ENCODE peak calls at places on chromosomes 16 and 17, in four cellular contexts. One of them, this sample, is unnamed.

GRCh38 chr17:67027031-67027628 is 17.2 kb upstream of the CACNG1 start:
- DNase-seq in transverse colon: no peak
- DNase-seq in ovary: no peak
- DNase-seq in tibial nerve: no peak
- DNase-seq in this sample: no peak

GRCh38 chr16:49969356-49970030 is 55.5 kb upstream of the CNEP1R1 start:
- DNase-seq in tibial nerve: no peak
- DNase-seq in ovary: no peak
- DNase-seq in transverse colon: no peak
- DNase-seq in this sample: no peak

GRCh38 chr17:7842380-7842949 is 8.4 kb downstream of the KDM6B start:
- DNase-seq in tibial nerve: no peak
- DNase-seq in ovary: peak
- DNase-seq in transverse colon: peak
- DNase-seq in this sample: peak

GRCh38 chr17:48259710-48260291 is 152.2 kb downstream of the SNX11 start:
- DNase-seq in tibial nerve: no peak
- DNase-seq in ovary: no peak
- DNase-seq in transverse colon: no peak
- DNase-seq in this sample: no peak

GRCh38 chr16:19858006-19858653 is 26.5 kb downstream of the GPRC5B start:
- DNase-seq in ovary: no peak
- DNase-seq in transverse colon: no peak
- DNase-seq in tibial nerve: no peak
- DNase-seq in this sample: no peak

GRCh38 chr16:3950343-3951193 is 70.1 kb upstream of the CREBBP start:
- DNase-seq in tibial nerve: peak
- DNase-seq in transverse colon: peak
- DNase-seq in ovary: peak
- DNase-seq in this sample: peak

GRCh38 chr17:8151641-8152111 is 528 bp downstream of the PER1 start:
- DNase-seq in ovary: peak
- DNase-seq in transverse colon: peak
- DNase-seq in tibial nerve: peak
- DNase-seq in this sample: peak

GRCh38 chr17:45050680-45051059 is 762 bp downstream of the DCAKD start:
- DNase-seq in ovary: no peak
- DNase-seq in transverse colon: peak
- DNase-seq in tibial nerve: no peak
- DNase-seq in this sample: no peak

GRCh38 chr17:61463068-61463980 is 11.1 kb downstream of the TBX4 start:
- DNase-seq in tibial nerve: no peak
- DNase-seq in transverse colon: no peak
- DNase-seq in ovary: no peak
- DNase-seq in this sample: no peak

GRCh38 chr16:28917095-28917494 is 7.9 kb downstream of the RABEP2 start:
- DNase-seq in ovary: no peak
- DNase-seq in tibial nerve: no peak
- DNase-seq in transverse colon: no peak
- DNase-seq in this sample: no peak

GRCh38 chr17:55545765-55546164 is 34.5 kb upstream of the SMIM36 start:
- DNase-seq in tibial nerve: no peak
- DNase-seq in transverse colon: no peak
- DNase-seq in ovary: no peak
- DNase-seq in this sample: no peak

GRCh38 chr16:11783319-11784047 is 13.6 kb downstream of the ZC3H7A start:
- DNase-seq in ovary: no peak
- DNase-seq in transverse colon: no peak
- DNase-seq in tibial nerve: no peak
- DNase-seq in this sample: no peak

GRCh38 chr17:40777459-40777858 is 4.9 kb downstream of the KRT27 start:
- DNase-seq in ovary: no peak
- DNase-seq in tibial nerve: no peak
- DNase-seq in transverse colon: no peak
- DNase-seq in this sample: no peak

GRCh38 chr16:2968368-2968737 is 795 bp upstream of the PAQR4 start:
- DNase-seq in ovary: no peak
- DNase-seq in transverse colon: peak
- DNase-seq in tibial nerve: no peak
- DNase-seq in this sample: no peak

GRCh38 chr17:3659541-3660111 is 8.8 kb downstream of the TAX1BP3 start:
- DNase-seq in ovary: peak
- DNase-seq in transverse colon: peak
- DNase-seq in tibial nerve: peak
- DNase-seq in this sample: peak

GRCh38 chr16:24983521-24983920 is 31.6 kb downstream of the ARHGAP17 start:
- DNase-seq in ovary: no peak
- DNase-seq in transverse colon: no peak
- DNase-seq in tibial nerve: no peak
- DNase-seq in this sample: no peak

GRCh38 chr17:42017866-42018200 is 594 bp upstream of the DNAJC7 start:
- DNase-seq in transverse colon: no peak
- DNase-seq in ovary: no peak
- DNase-seq in tibial nerve: no peak
- DNase-seq in this sample: no peak

GRCh38 chr16:89861648-89862047 is 11.7 kb upstream of the TCF25 start:
- DNase-seq in transverse colon: no peak
- DNase-seq in ovary: no peak
- DNase-seq in tibial nerve: no peak
- DNase-seq in this sample: no peak

GRCh38 chr16:14325502-14325901 is 254.4 kb downstream of the MRTFB start:
- DNase-seq in transverse colon: no peak
- DNase-seq in ovary: no peak
- DNase-seq in tibial nerve: no peak
- DNase-seq in this sample: no peak

GRCh38 chr17:20189322-20189721 is 180.2 kb downstream of the SPECC1 start:
- DNase-seq in ovary: no peak
- DNase-seq in tibial nerve: no peak
- DNase-seq in transverse colon: no peak
- DNase-seq in this sample: no peak

GRCh38 chr17:46793541-46793940 is 25.0 kb downstream of the WNT3 start:
- DNase-seq in tibial nerve: no peak
- DNase-seq in transverse colon: no peak
- DNase-seq in ovary: no peak
- DNase-seq in this sample: no peak

GRCh38 chr16:8990445-8990844 is 26.7 kb upstream of the USP7 start:
- DNase-seq in transverse colon: no peak
- DNase-seq in ovary: no peak
- DNase-seq in tibial nerve: no peak
- DNase-seq in this sample: no peak

GRCh38 chr17:70332811-70333210 is 163.5 kb downstream of the KCNJ2 start:
- DNase-seq in transverse colon: no peak
- DNase-seq in tibial nerve: no peak
- DNase-seq in ovary: no peak
- DNase-seq in this sample: no peak

GRCh38 chr17:57004944-57005579 is 27.1 kb downstream of the SCPEP1 start:
- DNase-seq in ovary: no peak
- DNase-seq in transverse colon: peak
- DNase-seq in tibial nerve: no peak
- DNase-seq in this sample: peak

GRCh38 chr16:85424260-85425060 is 188.7 kb upstream of the GSE1 start:
- DNase-seq in transverse colon: no peak
- DNase-seq in ovary: peak
- DNase-seq in tibial nerve: no peak
- DNase-seq in this sample: no peak

GRCh38 chr17:21200590-21201301 is 13.2 kb downstream of the TMEM11 start:
- DNase-seq in tibial nerve: no peak
- DNase-seq in transverse colon: no peak
- DNase-seq in ovary: no peak
- DNase-seq in this sample: no peak
- H3K4me3 ChIP-seq in tibial nerve: no peak
- H3K4me3 ChIP-seq in transverse colon: no peak
- H3K4me3 ChIP-seq in ovary: no peak
- H3K4me3 ChIP-seq in this sample: no peak

GRCh38 chr16:30783280-30784109 is 3.5 kb downstream of the ZNF629 start:
- DNase-seq in ovary: no peak
- DNase-seq in transverse colon: no peak
- DNase-seq in tibial nerve: no peak
- DNase-seq in this sample: no peak

GRCh38 chr16:30786936-30787612 is at the start of gene ZNF629:
- DNase-seq in ovary: peak
- DNase-seq in tibial nerve: no peak
- DNase-seq in transverse colon: peak
- DNase-seq in this sample: no peak

GRCh38 chr16:30784215-30784614 is 2.8 kb downstream of the ZNF629 start:
- DNase-seq in tibial nerve: no peak
- DNase-seq in ovary: no peak
- DNase-seq in transverse colon: no peak
- DNase-seq in this sample: no peak

GRCh38 chr16:30786115-30786935 is 680 bp downstream of the ZNF629 start:
- DNase-seq in ovary: no peak
- DNase-seq in transverse colon: peak
- DNase-seq in tibial nerve: no peak
- DNase-seq in this sample: no peak

GRCh38 chr16:30785126-30786106 is 1.6 kb downstream of the ZNF629 start:
- DNase-seq in tibial nerve: no peak
- DNase-seq in transverse colon: no peak
- DNase-seq in ovary: no peak
- DNase-seq in this sample: no peak
- H3K27ac ChIP-seq in tibial nerve: peak
- H3K27ac ChIP-seq in transverse colon: peak
- H3K27ac ChIP-seq in ovary: no peak
- H3K27ac ChIP-seq in this sample: no peak

DNA sequence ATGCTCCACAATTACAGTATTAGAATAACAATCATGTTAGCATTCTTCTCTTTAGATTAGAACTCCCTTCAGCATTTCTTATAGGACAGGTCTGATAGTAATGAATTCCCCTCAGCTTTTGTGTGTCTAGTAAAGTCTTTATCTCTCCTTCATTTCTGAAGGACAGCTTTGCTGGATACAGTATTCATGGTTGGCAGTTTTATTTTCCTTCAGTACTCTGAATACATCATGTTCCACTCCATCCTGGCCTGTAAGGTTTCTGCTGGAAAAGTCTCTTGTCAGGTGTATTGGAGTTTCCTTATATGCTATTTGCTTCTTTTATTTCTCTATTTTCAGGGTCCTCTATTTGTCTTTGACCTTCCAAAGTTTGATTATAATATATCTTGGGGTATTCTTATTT is 4.0 kb upstream of the ABCA10 start:
- DNase-seq in ovary: no peak
- DNase-seq in transverse colon: no peak
- DNase-seq in tibial nerve: no peak
- DNase-seq in this sample: no peak
- H3K4me3 ChIP-seq in ovary: no peak
- H3K4me3 ChIP-seq in transverse colon: no peak
- H3K4me3 ChIP-seq in tibial nerve: no peak
- H3K4me3 ChIP-seq in this sample: no peak

GRCh38 chr17:1365445-1366039 is 34.5 kb downstream of the YWHAE start:
- DNase-seq in ovary: peak
- DNase-seq in transverse colon: peak
- DNase-seq in tibial nerve: no peak
- DNase-seq in this sample: no peak
- H3K27ac ChIP-seq in ovary: no peak
- H3K27ac ChIP-seq in transverse colon: peak
- H3K27ac ChIP-seq in tibial nerve: peak
- H3K27ac ChIP-seq in this sample: peak

GRCh38 chr17:43831633-43832032 is 1.3 kb downstream of the MPP3 start:
- DNase-seq in transverse colon: no peak
- DNase-seq in tibial nerve: no peak
- DNase-seq in ovary: no peak
- DNase-seq in this sample: no peak
- H3K4me3 ChIP-seq in transverse colon: no peak
- H3K4me3 ChIP-seq in tibial nerve: no peak
- H3K4me3 ChIP-seq in ovary: no peak
- H3K4me3 ChIP-seq in this sample: peak

GRCh38 chr16:57316390-57317017 is 32.0 kb upstream of the PLLP start:
- DNase-seq in ovary: peak
- DNase-seq in tibial nerve: no peak
- DNase-seq in transverse colon: no peak
- DNase-seq in this sample: peak
- H3K27ac ChIP-seq in ovary: no peak
- H3K27ac ChIP-seq in tibial nerve: peak
- H3K27ac ChIP-seq in transverse colon: peak
- H3K27ac ChIP-seq in this sample: peak

This sample was measured in coronary artery.